ENCODE peak calls at places on chromosomes 16 and 17, in seven cellular contexts. R, S, Z, Y, O, E and N are unnamed samples.
A peak's percentile ranks its signal among the peaks of the same experiment; 100 is the strongest.

GRCh38 chr16:57795431-57795878 is 6.8 kb downstream of the KIFC3 start:
- DNase-seq in S (peak; percentile 59), R (no peak), Z (peak; percentile 12), Y (no peak), O (peak; percentile 51), E (no peak), N (no peak)

GRCh38 chr16:47016700-47017133 is 43.2 kb upstream of the DNAJA2 start:
- DNase-seq in E (no peak), Y (no peak), R (no peak), O (no peak), Z (no peak), S (no peak), N (no peak)

GRCh38 chr16:57152096-57153093 is 33.4 kb downstream of the PSME3IP1 start:
- DNase-seq in E (no peak), S (no peak), R (no peak), Y (no peak), O (no peak), Z (no peak), N (no peak)

GRCh38 chr17:65254166-65254565 is 117.0 kb downstream of the RGS9 start:
- DNase-seq in E (no peak), R (no peak), Y (no peak), Z (no peak), S (peak; percentile 31), O (no peak), N (no peak)

GRCh38 chr17:29571883-29572681 is 3.6 kb downstream of the TP53I13 start:
- DNase-seq in O (no peak), S (no peak), E (no peak), Z (no peak), Y (no peak), R (no peak), N (no peak)

GRCh38 chr17:78589885-78590284 is 12.7 kb upstream of the DNAH17 start:
- DNase-seq in Y (no peak), R (no peak), O (no peak), E (no peak), S (no peak), Z (no peak), N (no peak)

GRCh38 chr16:89409161-89409711 is 81.1 kb downstream of the ANKRD11 start:
- DNase-seq in O (no peak), Z (peak; percentile 71), S (no peak), E (no peak), Y (no peak), R (no peak), N (no peak)

GRCh38 chr16:89701425-89702406 is at the start of gene SPATA2L:
- DNase-seq in O (peak; percentile 98), Y (peak; percentile 83), R (no peak), E (peak; percentile 80), S (peak; percentile 96), Z (peak; percentile 98), N (no peak)

GRCh38 chr17:34981538-34982241 is 1.4 kb downstream of the LIG3 start:
- DNase-seq in Y (no peak), R (no peak), S (peak; percentile 33), E (no peak), Z (no peak), O (no peak), N (no peak)